ENCODE peak calls at places on chromosomes 12 and 14, in six cellular contexts. K is stomach, W is vagina, X is HCT116, V is breast epithelium, C is HepG2. I is an unnamed sample.

GRCh38 chr12:46217686-46218508 is 50.9 kb downstream of the SLC38A1 start:
- DNase-seq in K (peak; percentile 34), W (no peak), X (no peak), V (no peak), C (no peak), I (no peak)

GRCh38 chr14:77123381-77124344 is 17.9 kb downstream of the ZDHHC22 start:
- DNase-seq in K (peak; percentile 96), W (no peak), X (peak; percentile 70), V (peak; percentile 77), C (no peak), I (no peak)

GRCh38 chr12:116990329-116990728 is 79.6 kb downstream of the FBXW8 start:
- DNase-seq in K (no peak), W (no peak), X (no peak), V (no peak), C (no peak), I (no peak)

GRCh38 chr12:123113038-123113437 is 37.9 kb downstream of the PITPNM2 start:
- DNase-seq in K (no peak), W (no peak), X (no peak), V (no peak), C (no peak), I (no peak)

GRCh38 chr12:122374707-122375106 is 47.8 kb downstream of the CLIP1 start:
- DNase-seq in K (no peak), W (no peak), X (no peak), V (no peak), C (no peak), I (no peak)

GRCh38 chr12:15858348-15858747 is 23.8 kb upstream of the STRAP start:
- DNase-seq in K (no peak), W (no peak), X (no peak), V (no peak), C (no peak), I (peak; percentile 63)

GRCh38 chr12:76030378-76031080 is 1.0 kb downstream of the PHLDA1 start:
- DNase-seq in K (peak; percentile 41), W (peak; percentile 87), X (no peak), V (peak; percentile 28), C (no peak), I (peak; percentile 46)

GRCh38 chr12:113138826-113139225 is 3.3 kb upstream of the RASAL1 start:
- DNase-seq in K (no peak), W (no peak), X (no peak), V (no peak), C (no peak), I (no peak)

GRCh38 chr12:107677671-107678070 is 7.9 kb upstream of the PWP1 start:
- DNase-seq in K (no peak), W (no peak), X (no peak), V (no peak), C (no peak), I (no peak)

GRCh38 chr14:23351681-23352505 is 794 bp downstream of the SLC22A17 start:
- DNase-seq in K (no peak), W (peak; percentile 83), X (no peak), V (no peak), C (no peak), I (peak; percentile 67)

GRCh38 chr14:51938137-51938536 is 51.2 kb upstream of the RTRAF start:
- DNase-seq in K (no peak), W (no peak), X (no peak), V (no peak), C (no peak), I (no peak)

GRCh38 chr14:45082420-45082819 is 1.5 kb upstream of the PRPF39 start:
- DNase-seq in K (no peak), W (no peak), X (no peak), V (no peak), C (no peak), I (no peak)

GRCh38 chr14:37594238-37594915 is 672 bp downstream of the FOXA1 start:
- DNase-seq in K (peak; percentile 82), W (no peak), X (peak; percentile 76), V (no peak), C (peak; percentile 99), I (peak; percentile 89)

GRCh38 chr14:102238131-102238530 is 66.8 kb downstream of the MOK start:
- DNase-seq in K (no peak), W (no peak), X (no peak), V (no peak), C (no peak), I (no peak)

GRCh38 chr12:47903151-47903611 is 1.6 kb downstream of the VDR start:
- DNase-seq in K (peak; percentile 53), W (no peak), X (no peak), V (no peak), C (no peak), I (no peak)

GRCh38 chr14:50397461-50398196 is 948 bp upstream of the CDKL1 start:
- DNase-seq in K (no peak), W (peak; percentile 85), X (no peak), V (no peak), C (peak; percentile 24), I (peak; percentile 21)

GRCh38 chr12:75960086-75960910 is 71.3 kb downstream of the PHLDA1 start:
- DNase-seq in K (peak; percentile 83), W (no peak), X (no peak), V (no peak), C (peak; percentile 81), I (peak; percentile 89)

GRCh38 chr12:122021822-122022392 is at the start of gene BCL7A:
- DNase-seq in K (peak; percentile 70), W (no peak), X (peak; percentile 22), V (peak; percentile 67), C (peak; percentile 15), I (peak; percentile 62)

GRCh38 chr12:105860556-105861207 is 278.1 kb downstream of the NUAK1 start:
- DNase-seq in K (no peak), W (no peak), X (no peak), V (no peak), C (peak; percentile 19), I (no peak)

GRCh38 chr12:29929295-29929694 is 145.6 kb upstream of the TMTC1 start:
- DNase-seq in K (no peak), W (no peak), X (no peak), V (no peak), C (no peak), I (no peak)

GRCh38 chr12:103928736-103929050 is 1.5 kb upstream of the HSP90B1 start:
- DNase-seq in K (peak; percentile 33), W (no peak), X (no peak), V (no peak), C (no peak), I (peak; percentile 11)

GRCh38 chr14:34873591-34874385 is 1.4 kb downstream of the BAZ1A start:
- DNase-seq in K (peak; percentile 82), W (peak; percentile 95), X (peak; percentile 54), V (peak; percentile 81), C (no peak), I (peak; percentile 89)

GRCh38 chr14:34867199-34867598 is 8.0 kb downstream of the BAZ1A start:
- DNase-seq in K (no peak), W (no peak), X (no peak), V (no peak), C (no peak), I (no peak)

GRCh38 chr14:34875031-34875922 is at the start of gene BAZ1A:
- DNase-seq in K (peak; percentile 64), W (peak; percentile 88), X (peak; percentile 72), V (peak; percentile 56), C (peak; percentile 93), I (peak; percentile 82)

GRCh38 chr14:34874386-34875030 is 652 bp downstream of the BAZ1A start:
- DNase-seq in K (peak; percentile 52), W (no peak), X (no peak), V (peak; percentile 26), C (peak; percentile 65), I (peak; percentile 79)

DNA sequence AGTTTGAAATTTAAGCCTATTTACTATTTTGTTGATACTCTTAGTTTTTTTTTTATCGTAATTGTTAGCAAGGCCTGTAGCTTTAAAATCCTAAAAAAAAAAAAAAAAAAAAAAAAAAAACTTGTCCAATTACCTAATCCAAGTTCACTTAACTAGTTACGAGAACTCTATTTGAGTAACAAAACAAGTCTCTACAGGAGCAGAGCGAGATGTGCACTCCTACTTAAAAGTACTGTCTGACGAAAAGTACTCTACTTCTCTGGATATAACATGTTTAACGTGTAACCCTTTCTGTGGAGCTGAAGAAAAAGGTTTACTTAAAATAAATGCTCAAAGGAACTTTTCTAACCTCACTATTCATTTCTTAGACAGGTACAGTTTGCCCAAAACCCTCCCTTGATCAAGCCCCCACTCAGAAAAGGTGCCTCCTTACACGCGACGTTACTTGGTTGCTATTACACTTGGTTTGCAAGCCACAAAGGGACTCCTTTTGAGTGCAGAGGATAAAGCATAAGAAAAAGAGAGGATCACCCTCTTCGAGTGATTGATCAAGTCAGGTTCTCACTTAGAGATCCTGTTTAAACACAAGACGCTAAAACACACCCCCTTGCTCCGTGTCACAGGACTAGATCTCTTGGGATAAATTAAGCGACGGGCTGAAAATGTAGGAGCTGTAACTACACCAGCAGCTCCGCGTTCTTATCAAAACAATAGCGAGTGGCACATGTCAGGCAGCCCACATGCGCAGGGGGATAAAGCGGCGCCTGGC is 2.2 kb downstream of the BAZ1A start:
- DNase-seq in K (no peak), W (no peak), X (no peak), V (no peak), C (peak; percentile 90), I (peak; percentile 16)
- TF ChIP-seq POLR2AphosphoS5 in K (peak; percentile 49), W (no peak), X (no peak), V (no peak), C (no peak), I (no peak)

GRCh38 chr12:64352181-64352580 is 38.4 kb downstream of the C12orf56 start:
- DNase-seq in K (no peak), W (no peak), X (no peak), V (no peak), C (no peak), I (peak; percentile 26)
- TF ChIP-seq CTCF in K (no peak), W (no peak), X (peak; percentile 26), V (no peak), C (no peak), I (peak; percentile 57)

GRCh38 chr14:103715052-103716000 is at the start of the genes XRCC3 and ZFYVE21:
- DNase-seq in K (peak; percentile 100), W (peak; percentile 100), X (peak; percentile 99), V (peak; percentile 100), C (peak; percentile 98), I (peak; percentile 99)
- TF ChIP-seq POLR2AphosphoS5 in K (peak; percentile 77), W (peak; percentile 64), X (peak; percentile 56), V (peak; percentile 28), C (peak; percentile 42), I (peak; percentile 80)

GRCh38 chr12:27524489-27524835 is 456 bp downstream of the PPFIBP1 start:
- DNase-seq in K (no peak), W (no peak), X (no peak), V (no peak), C (no peak), I (no peak)

GRCh38 chr12:27525373-27525772 is 1.4 kb downstream of the PPFIBP1 start:
- DNase-seq in K (no peak), W (no peak), X (no peak), V (no peak), C (no peak), I (peak; percentile 85)

GRCh38 chr12:27523305-27523641 is 733 bp upstream of the PPFIBP1 start:
- DNase-seq in K (no peak), W (no peak), X (no peak), V (no peak), C (no peak), I (no peak)

GRCh38 chr12:27523642-27524488 is at the start of gene PPFIBP1:
- DNase-seq in K (peak; percentile 99), W (peak; percentile 100), X (peak; percentile 95), V (peak; percentile 99), C (peak; percentile 96), I (peak; percentile 98)

DNA sequence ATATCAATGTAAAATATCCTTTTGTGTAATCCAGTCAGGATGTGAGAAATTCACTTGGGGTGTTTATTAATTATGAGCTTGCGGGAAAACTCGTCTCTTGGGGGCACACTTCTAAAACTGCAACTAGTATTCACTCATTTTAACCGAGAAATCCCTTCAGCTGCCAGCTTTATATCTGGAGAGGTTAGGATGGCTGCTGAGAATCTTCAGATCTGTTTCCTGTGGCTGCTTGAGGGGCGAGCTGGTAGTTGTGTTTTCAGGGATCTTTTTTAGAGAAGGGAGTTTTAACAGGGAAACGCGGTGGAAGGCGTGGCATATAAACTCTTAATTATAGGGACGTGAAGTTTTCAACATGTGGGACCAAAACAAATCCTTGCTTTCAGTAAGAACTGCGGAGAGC is 833 bp downstream of the PPFIBP1 start:
- DNase-seq in K (no peak), W (no peak), X (no peak), V (peak; percentile 25), C (no peak), I (peak; percentile 14)
- TF ChIP-seq CTCF in K (no peak), W (no peak), X (no peak), V (no peak), C (no peak), I (no peak)